ENCODE peak calls at places on chromosomes 12 and 14, in six cellular contexts. I, Y, B, P, E and T are unnamed samples.

GRCh38 chr12:109033239-109034196 is 12.7 kb upstream of the SVOP start:
- DNase-seq in B (no peak), Y (no peak), E (no peak), I (no peak), P (no peak), T (no peak)

GRCh38 chr12:91380651-91381050 is 198.0 kb upstream of the DCN start:
- DNase-seq in E (peak), P (no peak), B (no peak), I (no peak), Y (no peak), T (no peak)

GRCh38 chr12:22978962-22979361 is 354.0 kb downstream of the ETNK1 start:
- DNase-seq in E (peak), Y (no peak), I (no peak), B (no peak), P (peak), T (no peak)

GRCh38 chr12:112359290-112359689 is 22.9 kb downstream of the HECTD4 start:
- DNase-seq in I (no peak), P (no peak), B (no peak), Y (no peak), E (no peak), T (no peak)

GRCh38 chr12:56351325-56351724 is 8.6 kb downstream of the STAT2 start:
- DNase-seq in E (no peak), B (no peak), I (no peak), P (no peak), Y (no peak), T (no peak)

GRCh38 chr14:53151867-53152626 is 1.1 kb downstream of the DDHD1 start:
- DNase-seq in B (peak), I (peak), Y (peak), E (peak), P (peak), T (peak)

GRCh38 chr14:63854330-63854729 is 1.5 kb downstream of the SYNE2 start:
- DNase-seq in P (no peak), Y (no peak), B (no peak), E (no peak), I (no peak), T (peak)

GRCh38 chr12:132124766-132125425 is 19.2 kb downstream of the DDX51 start:
- DNase-seq in E (no peak), Y (no peak), I (no peak), P (no peak), B (no peak), T (no peak)

GRCh38 chr12:108681317-108681716 is 47.6 kb upstream of the SELPLG start:
- DNase-seq in I (no peak), B (no peak), E (no peak), Y (no peak), P (no peak), T (no peak)

GRCh38 chr12:59716049-59716448 is 120.2 kb downstream of the SLC16A7 start:
- DNase-seq in B (no peak), E (no peak), P (no peak), I (no peak), Y (no peak), T (no peak)

GRCh38 chr12:83823386-83824045 is 1089.1 kb downstream of the SLC6A15 start:
- DNase-seq in E (peak), B (peak), I (no peak), Y (no peak), P (peak), T (peak)

GRCh38 chr12:57816855-57817151 is 1.7 kb downstream of the AVIL start:
- DNase-seq in I (peak), E (peak), Y (no peak), B (no peak), P (no peak), T (no peak)

GRCh38 chr12:51864701-51865469 is 16.4 kb upstream of the FIGNL2 start:
- DNase-seq in I (no peak), B (no peak), Y (no peak), P (no peak), E (peak), T (no peak)